ENCODE peak calls at places on chromosomes 1 and 21, in ten cellular contexts. X is fibroblast of the aortic adventitia; A is left ventricle myocardium inferior; K is colonic mucosa; T is GM13976; J is CD8-positive, alpha-beta T cell; Z is right lobe of liver; U is AG04450; W is lower lobe of right lung; P is adrenal gland. L is an unnamed sample.

GRCh38 chr1:22611530-22611947 is 24.9 kb upstream of the C1QA start:
- DNase-seq in T (no peak), X (peak), K (peak), A (peak), W (peak), Z (no peak), J (no peak), U (peak), P (peak), L (peak)

GRCh38 chr1:164534863-164535590 is 24.0 kb upstream of the PBX1 start:
- DNase-seq in J (no peak), T (no peak), W (no peak), X (no peak), K (no peak), P (no peak), U (no peak), Z (no peak), A (no peak), L (no peak)

GRCh38 chr1:223843934-223844333 is 1.8 kb downstream of the TP53BP2 start:
- DNase-seq in U (no peak), J (no peak), A (no peak), Z (no peak), W (no peak), K (no peak), T (no peak), X (peak), P (no peak), L (no peak)

GRCh38 chr1:202172015-202172355 is 11.6 kb upstream of the PTPN7 start:
- DNase-seq in Z (peak), X (no peak), J (no peak), W (no peak), P (no peak), T (no peak), U (no peak), A (no peak), K (no peak), L (no peak)

GRCh38 chr1:71049951-71050598 is 2.5 kb upstream of the PTGER3 start:
- DNase-seq in Z (no peak), A (no peak), W (no peak), U (peak), P (peak), X (peak), K (peak), J (peak), T (peak), L (peak)

GRCh38 chr1:43908858-43909257 is 24.7 kb upstream of the ARTN start:
- DNase-seq in U (no peak), P (no peak), Z (no peak), A (no peak), K (no peak), T (no peak), W (no peak), X (no peak), J (no peak), L (no peak)

GRCh38 chr1:31224102-31224501 is 15.6 kb downstream of the NKAIN1 start:
- DNase-seq in K (peak), Z (no peak), X (no peak), P (no peak), A (no peak), J (no peak), T (no peak), W (no peak), U (no peak), L (no peak)

GRCh38 chr1:119587328-119587727 is 60.7 kb downstream of the ZNF697 start:
- DNase-seq in T (no peak), Z (no peak), K (no peak), J (no peak), W (no peak), P (peak), X (no peak), A (no peak), U (no peak), L (no peak)

GRCh38 chr1:111199881-111200801 is at the start of gene DENND2D:
- DNase-seq in W (peak), T (no peak), K (peak), Z (peak), A (peak), X (no peak), J (peak), U (no peak), P (peak), L (peak)

GRCh38 chr21:27036736-27037301 is 69.9 kb upstream of the ADAMTS5 start:
- DNase-seq in T (no peak), Z (no peak), A (no peak), X (no peak), W (no peak), K (no peak), P (no peak), J (no peak), U (no peak), L (no peak)

GRCh38 chr1:12078938-12079861 is 16.1 kb downstream of the TNFRSF8 start:
- DNase-seq in T (peak), W (no peak), J (peak), A (no peak), X (peak), P (peak), K (peak), Z (no peak), U (peak), L (peak)

GRCh38 chr1:175376194-175376593 is 183.6 kb upstream of the KIAA0040 start:
- DNase-seq in U (no peak), J (no peak), K (no peak), X (no peak), T (peak), A (no peak), P (no peak), W (no peak), Z (no peak), L (peak)

GRCh38 chr1:117339866-117340357 is 27.3 kb upstream of the MAN1A2 start:
- DNase-seq in P (peak), Z (no peak), U (peak), W (no peak), T (peak), K (peak), X (peak), A (no peak), J (no peak), L (peak)

GRCh38 chr1:203537806-203538464 is 44.0 kb downstream of the OPTC start:
- DNase-seq in K (peak), Z (peak), P (no peak), U (peak), X (peak), T (no peak), A (no peak), W (peak), J (no peak), L (no peak)

GRCh38 chr1:51518730-51519047 is 377 bp downstream of the EPS15 start:
- DNase-seq in U (no peak), A (peak), K (peak), X (no peak), T (peak), J (peak), P (no peak), Z (peak), W (peak), L (peak)

GRCh38 chr1:41486892-41487728 is 2.6 kb upstream of the EDN2 start:
- DNase-seq in P (no peak), Z (no peak), X (no peak), K (no peak), T (peak), W (peak), J (no peak), A (no peak), U (no peak), L (peak)

GRCh38 chr1:244049142-244049968 is 1.7 kb upstream of the ZBTB18 start:
- DNase-seq in A (peak), T (peak), K (peak), Z (peak), P (peak), W (peak), J (peak), X (no peak), U (no peak), L (peak)

GRCh38 chr1:16117936-16118335 is 37.9 kb downstream of the EPHA2 start:
- DNase-seq in A (no peak), P (no peak), T (no peak), W (no peak), U (no peak), X (no peak), J (no peak), Z (no peak), K (no peak), L (no peak)

GRCh38 chr1:213244664-213245091 is 193.6 kb downstream of the RPS6KC1 start:
- DNase-seq in Z (no peak), U (peak), J (peak), X (peak), A (no peak), W (no peak), T (peak), P (peak), K (peak), L (peak)

GRCh38 chr1:79353224-79353623 is 346.7 kb upstream of the ADGRL4 start:
- DNase-seq in P (peak), J (no peak), U (peak), T (peak), W (no peak), K (no peak), X (peak), A (no peak), Z (no peak), L (peak)

GRCh38 chr21:35503646-35504045 is 454.5 kb upstream of the RUNX1 start:
- DNase-seq in P (peak), U (no peak), K (no peak), A (no peak), Z (no peak), W (no peak), J (peak), T (no peak), X (peak), L (no peak)

GRCh38 chr21:42534901-42535378 is 21.3 kb downstream of the SLC37A1 start:
- DNase-seq in J (no peak), U (no peak), W (peak), A (no peak), P (no peak), T (peak), X (no peak), Z (peak), K (no peak), L (peak)

GRCh38 chr1:191615422-191615821 is 542.8 kb upstream of the RGS18 start:
- DNase-seq in J (no peak), K (no peak), U (no peak), Z (no peak), A (no peak), W (no peak), P (no peak), X (no peak), T (no peak), L (no peak)

DNA sequence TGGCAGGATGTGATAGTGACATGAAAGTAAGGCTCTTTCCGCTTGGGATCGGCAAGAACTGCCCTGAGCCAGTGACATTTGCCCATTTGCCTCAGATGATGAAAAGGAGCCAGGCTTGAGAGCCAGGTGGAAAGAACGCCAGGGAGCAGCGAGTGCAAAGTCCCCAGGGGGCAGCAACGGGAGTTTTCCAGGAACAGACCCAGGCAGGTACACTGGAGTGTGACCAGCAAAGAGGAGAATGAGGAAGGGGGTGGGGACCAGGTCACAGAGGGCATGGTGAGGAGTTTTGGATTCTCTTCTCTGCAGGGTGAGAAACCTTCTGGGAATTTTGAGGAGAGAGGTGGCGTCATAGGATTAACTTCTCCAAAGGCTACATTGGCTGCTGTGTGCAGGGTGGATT is 10.8 kb upstream of the ETS2 start:
- DNase-seq in P (no peak), X (no peak), W (no peak), A (no peak), K (no peak), T (no peak), J (no peak), Z (peak), U (no peak), L (no peak)
- TF ChIP-seq CTCF in P (no peak), X (no peak), W (no peak), A (no peak), K (no peak), T (no peak), J (no peak), Z (no peak), U (no peak), L (no peak)

DNA sequence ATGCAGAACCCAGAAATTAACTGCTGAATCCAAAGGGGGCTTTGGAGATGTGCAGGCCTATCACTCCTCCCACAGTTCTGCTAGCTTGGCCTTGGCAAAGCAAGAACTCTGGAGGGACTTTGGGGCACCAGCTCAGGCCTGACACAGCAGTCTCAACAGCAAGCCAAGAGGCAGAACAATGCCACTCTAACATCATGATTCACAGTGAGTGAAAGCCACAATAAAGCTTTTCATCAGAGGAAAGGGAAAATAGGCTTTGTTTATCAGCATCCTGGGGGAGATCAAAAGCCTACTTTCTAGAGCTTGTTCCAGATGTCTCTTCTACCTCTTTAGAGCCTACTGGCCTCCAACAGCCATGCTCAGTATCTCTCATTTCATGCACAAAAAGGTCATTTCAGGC is 283.4 kb downstream of the KCNH1 start:
- DNase-seq in W (no peak), U (no peak), J (no peak), T (no peak), Z (no peak), K (no peak), P (no peak), X (no peak), A (no peak), L (no peak)
- TF ChIP-seq CTCF in W (no peak), U (no peak), J (no peak), T (no peak), Z (no peak), K (no peak), P (no peak), X (no peak), A (no peak), L (no peak)

GRCh38 chr1:178774263-178774662 is 49.2 kb downstream of the RALGPS2 start:
- DNase-seq in T (peak), P (no peak), A (no peak), X (peak), U (no peak), K (no peak), J (no peak), W (no peak), Z (no peak), L (peak)
- TF ChIP-seq CTCF in T (no peak), P (peak), A (peak), X (peak), U (peak), K (no peak), J (peak), W (peak), Z (peak), L (peak)

GRCh38 chr1:95117207-95118018 is at the start of gene TLCD4:
- DNase-seq in J (peak), T (peak), U (no peak), P (peak), X (peak), A (peak), Z (peak), W (peak), K (peak), L (peak)
- TF ChIP-seq CTCF in J (no peak), T (no peak), U (no peak), P (no peak), X (no peak), A (no peak), Z (no peak), W (no peak), K (no peak), L (no peak)

GRCh38 chr21:45588086-45588825 is 46.0 kb upstream of the SLC19A1 start:
- DNase-seq in K (no peak), Z (peak), A (no peak), J (no peak), W (no peak), P (no peak), U (no peak), X (no peak), T (no peak), L (no peak)
- TF ChIP-seq CTCF in K (no peak), Z (no peak), A (no peak), J (no peak), W (no peak), P (no peak), U (no peak), X (no peak), T (no peak), L (no peak)

DNA sequence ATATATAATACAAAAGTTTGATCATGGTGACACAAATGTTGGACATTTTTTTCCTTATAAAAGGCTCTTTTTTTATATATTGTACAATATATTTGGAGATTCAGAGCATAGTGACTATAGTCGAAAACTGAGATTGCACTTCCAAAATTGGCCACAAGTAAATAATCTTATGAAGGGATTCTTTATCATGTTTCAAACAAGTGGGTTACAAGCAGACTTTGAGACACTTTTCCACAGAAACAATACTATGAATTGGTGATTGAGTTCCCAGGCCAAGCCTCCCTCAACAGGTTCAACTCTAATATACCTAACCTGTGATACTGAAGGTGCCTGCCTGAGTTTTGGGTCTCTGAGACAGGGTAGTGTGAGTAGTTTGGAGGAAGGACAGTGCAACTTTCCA is 13.8 kb downstream of the LEPR start:
- DNase-seq in X (no peak), J (no peak), U (no peak), K (no peak), T (no peak), W (no peak), P (no peak), Z (no peak), A (no peak), L (no peak)
- TF ChIP-seq CTCF in X (no peak), J (no peak), U (peak), K (no peak), T (no peak), W (no peak), P (no peak), Z (no peak), A (peak), L (no peak)

GRCh38 chr21:46326110-46326703 is 2.3 kb downstream of the PCNT start:
- DNase-seq in X (no peak), J (no peak), K (no peak), U (no peak), T (peak), Z (no peak), W (no peak), P (no peak), A (no peak), L (no peak)

GRCh38 chr21:46323227-46323709 is 402 bp downstream of the C21orf58 start:
- DNase-seq in X (no peak), K (no peak), Z (peak), T (no peak), W (no peak), P (peak), J (peak), U (no peak), A (no peak), L (peak)

GRCh38 chr21:46323710-46324389 is at the start of the genes C21orf58 and PCNT:
- DNase-seq in J (peak), U (peak), X (peak), T (peak), P (peak), K (peak), Z (peak), W (peak), A (peak), L (peak)

GRCh38 chr21:46324390-46325072 is 575 bp downstream of the PCNT start:
- DNase-seq in A (peak), U (peak), J (peak), X (peak), P (peak), T (peak), W (peak), K (peak), Z (peak), L (peak)

DNA sequence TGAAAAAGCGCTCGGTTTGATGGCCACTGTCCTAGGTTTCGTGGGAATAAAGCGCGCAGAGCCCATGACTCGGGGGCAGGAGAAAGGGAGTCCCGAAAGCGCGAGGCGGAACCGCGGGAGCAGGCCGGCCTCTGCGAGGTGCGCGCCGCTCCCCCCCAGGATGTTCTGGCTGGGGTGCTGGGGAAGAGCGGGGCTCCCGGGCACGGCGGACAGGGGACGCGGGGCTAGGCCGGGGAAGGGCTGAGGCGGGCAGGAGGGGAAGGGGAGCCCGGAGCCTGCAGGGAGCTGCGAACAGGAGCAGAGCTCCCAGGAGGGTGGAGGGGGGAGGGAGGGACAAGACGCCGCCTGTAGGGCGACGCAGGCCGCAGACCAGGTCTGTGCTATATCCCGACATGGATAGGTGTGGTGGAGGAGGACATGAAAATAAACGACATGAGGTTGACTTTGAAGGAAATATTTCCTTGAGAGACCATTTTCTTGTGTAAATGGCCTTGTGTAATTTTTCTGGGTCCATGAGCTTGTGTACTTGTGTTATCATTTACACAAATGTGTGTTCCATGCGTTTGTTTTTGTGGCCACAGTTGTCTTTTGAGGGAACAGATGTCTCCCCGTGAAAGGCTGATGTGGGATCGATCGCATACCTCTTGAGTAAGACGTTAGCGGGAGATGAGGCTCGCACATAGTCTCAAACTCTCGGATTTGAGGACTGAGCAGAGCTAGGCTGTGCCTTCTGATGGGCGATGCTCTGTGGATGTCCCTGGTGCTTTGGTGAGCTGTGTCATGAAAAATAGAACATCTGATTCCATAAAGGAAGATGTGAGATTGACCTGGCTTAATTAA is 1.3 kb downstream of the PCNT start:
- DNase-seq in P (peak), U (no peak), J (peak), Z (peak), W (peak), K (peak), A (peak), T (peak), X (peak), L (peak)
- TF ChIP-seq CTCF in P (peak), U (peak), J (no peak), Z (peak), W (no peak), K (no peak), A (peak), T (peak), X (peak), L (peak)

DNA sequence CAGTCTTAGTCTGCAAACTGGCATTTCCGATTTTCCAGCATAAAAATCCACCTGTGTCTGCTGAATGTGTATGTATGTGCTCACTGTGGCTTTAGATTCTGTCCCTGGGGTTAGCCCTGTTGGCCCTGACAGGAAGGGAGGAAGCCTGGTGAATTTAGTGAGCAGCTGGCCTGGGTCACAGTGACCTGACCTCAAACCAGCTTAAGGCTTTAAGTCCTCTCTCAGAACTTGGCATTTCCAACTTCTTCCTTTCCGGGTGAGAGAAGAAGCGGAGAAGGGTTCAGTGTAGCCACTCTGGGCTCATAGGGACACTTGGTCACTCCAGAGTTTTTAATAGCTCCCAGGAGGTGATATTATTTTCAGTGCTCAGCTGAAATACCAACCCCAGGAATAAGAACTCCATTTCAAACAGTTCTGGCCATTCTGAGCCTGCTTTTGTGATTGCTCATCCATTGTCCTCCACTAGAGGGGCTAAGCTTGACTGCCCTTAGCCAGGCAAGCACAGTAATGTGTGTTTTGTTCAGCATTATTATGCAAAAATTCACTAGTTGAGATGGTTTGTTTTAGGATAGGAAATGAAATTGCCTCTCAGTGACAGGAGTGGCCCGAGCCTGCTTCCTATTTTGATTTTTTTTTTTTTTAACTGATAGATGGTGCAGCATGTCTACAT is 2.5 kb upstream of the OLFML3 start:
- DNase-seq in X (peak), K (no peak), P (no peak), A (no peak), J (no peak), Z (no peak), T (no peak), W (no peak), U (no peak), L (no peak)
- TF ChIP-seq CTCF in X (peak), K (no peak), P (peak), A (peak), J (peak), Z (peak), T (no peak), W (peak), U (peak), L (peak)